ENCODE peak calls at places on chromosomes 5 and 9, in four cellular contexts. One of them, this sample, is unnamed.
A peak's percentile ranks its signal among the peaks of the same experiment; 100 is the strongest.

GRCh38 chr9:4689687-4690104 is 10.3 kb downstream of the CDC37L1 start:
- DNase-seq in iris pigment epithelial cell: no peak
- DNase-seq in NCI-H2081 treated with DMSO at 0.1 percent for 48 hours: no peak
- DNase-seq in AG09319: no peak
- DNase-seq in this sample: no peak

GRCh38 chr9:121744002-121744686 is 92.7 kb downstream of the DAB2IP start:
- DNase-seq in iris pigment epithelial cell: peak; percentile 35
- DNase-seq in AG09319: peak; percentile 14
- DNase-seq in NCI-H2081 treated with DMSO at 0.1 percent for 48 hours: no peak
- DNase-seq in this sample: peak; percentile 17

GRCh38 chr5:142896325-142897007 is 126.3 kb downstream of the ARHGAP26 start:
- DNase-seq in NCI-H2081 treated with DMSO at 0.1 percent for 48 hours: no peak
- DNase-seq in iris pigment epithelial cell: no peak
- DNase-seq in AG09319: no peak
- DNase-seq in this sample: no peak

GRCh38 chr9:115494958-115495690 is 377.2 kb upstream of the TNC start:
- DNase-seq in AG09319: no peak
- DNase-seq in iris pigment epithelial cell: no peak
- DNase-seq in NCI-H2081 treated with DMSO at 0.1 percent for 48 hours: no peak
- DNase-seq in this sample: no peak

GRCh38 chr5:96663608-96664007 is 1.4 kb downstream of the CAST start:
- DNase-seq in iris pigment epithelial cell: no peak
- DNase-seq in NCI-H2081 treated with DMSO at 0.1 percent for 48 hours: no peak
- DNase-seq in AG09319: no peak
- DNase-seq in this sample: peak; percentile 23

GRCh38 chr5:112034614-112035013 is 277.6 kb upstream of the NREP start:
- DNase-seq in iris pigment epithelial cell: no peak
- DNase-seq in AG09319: no peak
- DNase-seq in NCI-H2081 treated with DMSO at 0.1 percent for 48 hours: no peak
- DNase-seq in this sample: no peak

GRCh38 chr9:134483361-134484184 is 157.3 kb downstream of the RXRA start:
- DNase-seq in NCI-H2081 treated with DMSO at 0.1 percent for 48 hours: no peak
- DNase-seq in iris pigment epithelial cell: no peak
- DNase-seq in AG09319: no peak
- DNase-seq in this sample: no peak

GRCh38 chr5:42784132-42784531 is 27.5 kb downstream of the CCDC152 start:
- DNase-seq in iris pigment epithelial cell: peak; percentile 13
- DNase-seq in AG09319: no peak
- DNase-seq in NCI-H2081 treated with DMSO at 0.1 percent for 48 hours: no peak
- DNase-seq in this sample: no peak

GRCh38 chr5:32312194-32312681 is 501 bp downstream of the MTMR12 start:
- DNase-seq in NCI-H2081 treated with DMSO at 0.1 percent for 48 hours: no peak
- DNase-seq in iris pigment epithelial cell: peak; percentile 74
- DNase-seq in AG09319: peak; percentile 23
- DNase-seq in this sample: peak; percentile 20

GRCh38 chr5:143721960-143722359 is 90.0 kb upstream of the HMHB1 start:
- DNase-seq in NCI-H2081 treated with DMSO at 0.1 percent for 48 hours: peak; percentile 31
- DNase-seq in iris pigment epithelial cell: no peak
- DNase-seq in AG09319: no peak
- DNase-seq in this sample: no peak

GRCh38 chr5:32522429-32523143 is 62.8 kb upstream of the SUB1 start:
- DNase-seq in AG09319: no peak
- DNase-seq in NCI-H2081 treated with DMSO at 0.1 percent for 48 hours: no peak
- DNase-seq in iris pigment epithelial cell: peak; percentile 92
- DNase-seq in this sample: no peak

GRCh38 chr5:151202381-151203139 is 21.3 kb downstream of the CCDC69 start:
- DNase-seq in AG09319: no peak
- DNase-seq in NCI-H2081 treated with DMSO at 0.1 percent for 48 hours: no peak
- DNase-seq in iris pigment epithelial cell: peak; percentile 86
- DNase-seq in this sample: no peak

GRCh38 chr5:157994271-157994691 is 135.3 kb upstream of the CLINT1 start:
- DNase-seq in AG09319: no peak
- DNase-seq in iris pigment epithelial cell: peak; percentile 14
- DNase-seq in NCI-H2081 treated with DMSO at 0.1 percent for 48 hours: no peak
- DNase-seq in this sample: no peak

GRCh38 chr9:30348904-30349303 is 2035.5 kb upstream of the ACO1 start:
- DNase-seq in iris pigment epithelial cell: no peak
- DNase-seq in NCI-H2081 treated with DMSO at 0.1 percent for 48 hours: no peak
- DNase-seq in AG09319: no peak
- DNase-seq in this sample: no peak

GRCh38 chr9:113319054-113319453 is 15.9 kb upstream of the RNF183 start:
- DNase-seq in iris pigment epithelial cell: no peak
- DNase-seq in AG09319: no peak
- DNase-seq in NCI-H2081 treated with DMSO at 0.1 percent for 48 hours: no peak
- DNase-seq in this sample: no peak

GRCh38 chr5:143755969-143756368 is 56.0 kb upstream of the HMHB1 start:
- DNase-seq in NCI-H2081 treated with DMSO at 0.1 percent for 48 hours: no peak
- DNase-seq in iris pigment epithelial cell: no peak
- DNase-seq in AG09319: no peak
- DNase-seq in this sample: no peak

GRCh38 chr5:134511796-134512660 is 13.4 kb upstream of the JADE2 start:
- DNase-seq in NCI-H2081 treated with DMSO at 0.1 percent for 48 hours: no peak
- DNase-seq in iris pigment epithelial cell: peak; percentile 83
- DNase-seq in AG09319: no peak
- DNase-seq in this sample: no peak

GRCh38 chr9:27385606-27386005 is 88.7 kb upstream of the EQTN start:
- DNase-seq in iris pigment epithelial cell: no peak
- DNase-seq in AG09319: no peak
- DNase-seq in NCI-H2081 treated with DMSO at 0.1 percent for 48 hours: no peak
- DNase-seq in this sample: no peak

GRCh38 chr5:32600057-32600622 is 14.8 kb downstream of the SUB1 start:
- DNase-seq in iris pigment epithelial cell: peak; percentile 57
- DNase-seq in AG09319: peak; percentile 76
- DNase-seq in NCI-H2081 treated with DMSO at 0.1 percent for 48 hours: no peak
- DNase-seq in this sample: no peak

GRCh38 chr9:137449931-137450537 is 8.9 kb upstream of the ENTPD8 start:
- DNase-seq in NCI-H2081 treated with DMSO at 0.1 percent for 48 hours: no peak
- DNase-seq in iris pigment epithelial cell: no peak
- DNase-seq in AG09319: no peak
- DNase-seq in this sample: no peak

GRCh38 chr9:121289554-121290370 is 21.8 kb downstream of the GSN start:
- DNase-seq in iris pigment epithelial cell: peak; percentile 55
- DNase-seq in AG09319: no peak
- DNase-seq in NCI-H2081 treated with DMSO at 0.1 percent for 48 hours: no peak
- DNase-seq in this sample: no peak